ENCODE peak calls at places on chromosome 15, in eight cellular contexts. C, T, X, R, V, L, A and G are unnamed samples.

GRCh38 chr15:68389936-68390790 is 41.8 kb downstream of the ITGA11 start:
- DNase-seq in V (no peak), L (peak), C (no peak), T (peak), A (no peak), R (no peak), X (peak), G (no peak)

GRCh38 chr15:77497942-77498361 is 77.3 kb downstream of the HMG20A start:
- DNase-seq in A (peak), L (no peak), T (peak), C (no peak), V (no peak), R (no peak), X (no peak), G (no peak)

GRCh38 chr15:61946778-61947177 is 113.5 kb downstream of the VPS13C start:
- DNase-seq in R (no peak), V (no peak), C (no peak), X (no peak), L (no peak), A (no peak), T (no peak), G (no peak)

GRCh38 chr15:36810656-36811449 is 231.4 kb downstream of the CDIN1 start:
- DNase-seq in C (no peak), T (no peak), L (no peak), V (no peak), X (no peak), A (no peak), R (no peak), G (no peak)

GRCh38 chr15:37900286-37901221 is 33.9 kb upstream of the TMCO5A start:
- DNase-seq in C (peak), V (no peak), X (no peak), A (no peak), L (no peak), R (no peak), T (no peak), G (no peak)

GRCh38 chr15:100602822-100603393 is 519 bp downstream of the ASB7 start:
- DNase-seq in T (peak), X (peak), R (peak), C (peak), V (no peak), A (peak), L (no peak), G (no peak)

GRCh38 chr15:25246641-25247417 is 192.0 kb downstream of the UBE3A start:
- DNase-seq in R (peak), A (no peak), C (no peak), T (peak), X (peak), L (peak), V (no peak), G (no peak)

GRCh38 chr15:56356616-56357015 is 8.6 kb upstream of the TEX9 start:
- DNase-seq in C (no peak), V (no peak), R (no peak), T (no peak), L (no peak), A (no peak), X (no peak), G (no peak)

GRCh38 chr15:76401285-76401684 is 64.7 kb downstream of the ISL2 start:
- DNase-seq in X (no peak), A (no peak), L (no peak), V (no peak), T (no peak), R (no peak), C (no peak), G (no peak)

GRCh38 chr15:38217181-38217580 is 35.5 kb upstream of the SPRED1 start:
- DNase-seq in T (no peak), X (no peak), C (no peak), R (no peak), A (no peak), L (no peak), V (no peak), G (no peak)

GRCh38 chr15:33016405-33017024 is 178.0 kb downstream of the FMN1 start:
- DNase-seq in C (no peak), T (no peak), L (no peak), R (no peak), V (no peak), X (no peak), A (no peak), G (no peak)

GRCh38 chr15:57376695-57377477 is 581 bp downstream of the CGNL1 start:
- DNase-seq in L (peak), A (no peak), C (peak), T (peak), V (no peak), R (no peak), X (no peak), G (peak)

GRCh38 chr15:45842151-45842550 is 207.3 kb downstream of the SQOR start:
- DNase-seq in A (no peak), T (no peak), L (no peak), V (no peak), X (no peak), R (peak), C (no peak), G (no peak)

GRCh38 chr15:85772668-85773067 is 22.1 kb downstream of the KLHL25 start:
- DNase-seq in V (no peak), T (no peak), A (no peak), L (no peak), X (no peak), C (no peak), R (peak), G (no peak)

GRCh38 chr15:62999923-63000484 is 42.5 kb upstream of the TPM1 start:
- DNase-seq in V (peak), T (no peak), C (no peak), L (no peak), R (no peak), X (no peak), A (peak), G (no peak)

GRCh38 chr15:39171944-39172368 is 408.9 kb upstream of the THBS1 start:
- DNase-seq in A (peak), V (no peak), R (peak), L (peak), C (peak), T (peak), X (peak), G (peak)

GRCh38 chr15:91348812-91349500 is 248.9 kb downstream of the SV2B start:
- DNase-seq in X (no peak), A (no peak), T (no peak), R (no peak), C (no peak), V (no peak), L (no peak), G (no peak)
- TF ChIP-seq EP300 in X (no peak), A (no peak), T (no peak), R (no peak), C (no peak), V (no peak), L (no peak), G (no peak)

GRCh38 chr15:19944261-19944888 is 597.2 kb downstream of the GOLGA6L6 start:
- DNase-seq in X (no peak), L (no peak), T (no peak), V (peak), A (peak), C (no peak), R (no peak), G (no peak)
- H3K27ac ChIP-seq in X (no peak), L (no peak), T (no peak), V (no peak), A (no peak), C (no peak), R (no peak), G (no peak)

DNA sequence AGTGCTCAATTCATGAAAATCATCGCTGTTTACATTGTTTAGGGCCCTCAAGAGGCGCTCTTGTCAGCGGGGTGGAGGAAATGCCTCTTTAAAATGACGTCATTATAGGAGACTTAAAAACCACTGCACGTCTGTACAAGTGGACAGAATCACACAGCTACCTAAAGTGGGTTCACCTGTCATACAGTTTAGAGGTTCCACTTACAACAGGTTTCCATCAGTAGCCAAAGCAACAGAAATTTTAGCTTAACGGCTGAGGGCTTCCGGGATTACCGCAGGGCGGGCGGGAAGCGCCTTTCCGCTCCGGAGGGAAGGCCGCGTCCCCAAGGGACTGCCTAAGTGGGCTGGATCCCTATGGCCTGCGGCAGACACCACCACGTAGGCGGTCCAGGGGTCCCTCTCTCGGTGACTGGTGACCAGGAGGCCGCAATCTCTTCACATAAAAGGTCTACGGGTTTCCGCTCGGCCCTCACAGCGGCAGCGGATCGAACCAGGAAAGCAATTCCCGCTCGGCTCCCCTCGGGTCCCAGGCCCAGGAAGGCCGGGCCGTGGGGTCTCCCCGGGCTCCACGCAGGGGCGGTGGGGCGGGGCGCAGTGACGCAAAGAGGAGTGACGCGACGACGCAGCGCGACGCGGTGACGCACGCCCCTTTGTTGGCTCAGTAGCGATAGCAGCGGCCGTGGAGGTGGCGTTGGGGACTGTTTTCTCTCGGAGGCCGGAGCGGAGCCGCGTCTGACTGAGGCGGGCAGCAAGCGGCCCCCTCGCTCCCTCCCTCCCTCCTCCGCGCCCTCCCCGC is at the start of gene ARIH1:
- DNase-seq in X (peak), T (peak), A (peak), V (peak), C (peak), L (peak), R (peak), G (peak)
- TF ChIP-seq CTCF in X (peak), T (no peak), A (peak), V (peak), C (peak), L (no peak), R (no peak), G (no peak)

GRCh38 chr15:58737298-58737697 is 12.2 kb downstream of the ADAM10 start:
- DNase-seq in R (no peak), C (no peak), L (no peak), V (no peak), T (no peak), A (no peak), X (no peak), G (no peak)

GRCh38 chr15:58734859-58735258 is 14.6 kb downstream of the ADAM10 start:
- DNase-seq in X (no peak), R (no peak), T (no peak), A (no peak), V (no peak), C (no peak), L (no peak), G (no peak)

GRCh38 chr15:58736244-58736643 is 13.3 kb downstream of the ADAM10 start:
- DNase-seq in V (no peak), T (no peak), L (no peak), C (no peak), X (no peak), R (no peak), A (no peak), G (no peak)

GRCh38 chr15:58731756-58732535 is 17.6 kb downstream of the ADAM10 start:
- DNase-seq in X (no peak), A (no peak), C (peak), V (no peak), R (no peak), T (no peak), L (no peak), G (no peak)

DNA sequence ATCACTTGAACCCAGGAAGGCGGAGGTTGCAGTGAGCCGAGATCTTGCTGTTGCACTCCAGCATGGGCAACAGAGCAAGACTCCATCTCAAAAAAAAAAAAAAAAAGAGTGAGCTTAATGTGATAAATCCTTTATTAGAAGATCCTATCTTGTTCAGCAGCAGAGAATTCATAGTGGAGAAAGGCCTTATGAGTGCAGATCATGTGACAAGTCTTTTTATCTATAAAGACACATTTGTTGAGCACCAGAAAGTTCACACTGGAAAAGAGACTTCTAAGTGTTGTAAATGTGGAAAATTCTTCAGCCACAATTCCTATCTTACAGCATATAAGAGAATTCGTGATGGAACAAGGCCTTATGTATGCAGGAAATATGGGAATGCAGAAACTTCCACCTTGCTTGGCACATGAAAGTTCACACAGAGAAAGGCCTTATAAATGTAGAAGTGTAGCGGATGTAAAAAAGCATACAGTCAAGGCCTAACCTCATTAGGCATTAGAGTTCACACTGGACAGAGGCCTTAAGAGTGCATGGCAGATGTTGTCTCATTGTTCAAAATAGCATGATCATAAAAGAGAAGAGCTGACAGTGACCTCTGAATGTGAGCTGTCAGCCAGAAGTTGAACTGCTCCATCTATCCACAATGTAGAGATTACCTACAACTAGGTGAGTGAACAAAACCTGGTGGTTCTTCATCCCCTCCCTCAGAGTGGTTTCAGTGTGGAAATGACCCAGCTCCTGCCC is 16.7 kb downstream of the ADAM10 start:
- DNase-seq in T (no peak), A (no peak), C (no peak), V (no peak), L (no peak), X (no peak), R (no peak), G (no peak)
- TF ChIP-seq EP300 in T (no peak), A (no peak), C (no peak), V (no peak), L (no peak), X (no peak), R (no peak), G (no peak)

DNA sequence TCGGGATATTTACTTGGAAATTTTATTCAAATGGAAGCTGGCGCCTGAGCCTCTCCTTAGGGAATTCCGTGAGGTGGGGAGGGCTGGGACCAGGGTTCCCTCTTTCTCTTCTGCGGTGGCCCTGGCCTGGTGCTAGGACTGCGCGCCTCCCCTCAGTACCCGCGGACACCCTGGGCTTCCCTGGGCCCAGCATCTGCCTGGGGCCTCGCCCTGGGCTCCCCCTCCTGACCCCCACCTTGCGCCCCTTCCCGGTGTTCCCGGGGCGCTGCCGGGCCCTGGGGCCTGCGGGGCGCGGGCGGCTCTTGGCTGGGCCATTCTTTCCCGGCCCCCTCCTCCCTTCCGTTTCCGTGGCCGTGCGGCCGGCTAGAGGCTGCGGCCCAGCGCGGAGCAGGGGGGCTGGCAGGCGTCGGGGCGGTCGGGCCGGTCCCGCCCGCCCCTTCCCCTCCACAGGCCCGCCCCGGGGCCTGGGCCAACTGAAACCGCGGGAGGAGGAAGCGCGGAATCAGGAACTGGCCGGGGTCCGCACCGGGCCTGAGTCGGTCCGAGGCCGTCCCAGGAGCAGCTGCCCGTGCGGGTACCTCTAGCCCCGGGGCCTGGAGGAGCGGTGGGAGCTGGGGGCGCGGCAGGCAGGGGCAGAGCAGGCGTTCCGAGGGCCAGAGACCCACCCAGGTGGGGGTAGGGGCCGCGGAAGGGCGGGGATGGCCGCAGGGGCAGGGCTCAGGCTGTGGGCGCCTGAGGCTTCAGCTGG is at the start of gene FES:
- DNase-seq in V (peak), R (peak), X (peak), L (peak), T (peak), C (no peak), A (no peak), G (peak)
- H3K27ac ChIP-seq in V (peak), R (peak), X (no peak), L (peak), T (peak), C (no peak), A (no peak), G (peak)